ENCODE peak calls at places on chromosome 18, in five cellular contexts. V, E, J, U and W are unnamed samples.

GRCh38 chr18:76494541-76495403 is at the start of gene ZNF516:
- DNase-seq in V (peak; percentile 58), E (no peak), J (no peak), U (peak; percentile 43), W (no peak)

GRCh38 chr18:10225300-10225699 is 229.1 kb upstream of the APCDD1 start:
- DNase-seq in V (no peak), E (no peak), J (no peak), U (no peak), W (no peak)

GRCh38 chr18:24860978-24861680 is 400.7 kb downstream of the HRH4 start:
- DNase-seq in V (no peak), E (no peak), J (no peak), U (no peak), W (no peak)

GRCh38 chr18:57210711-57211411 is 64.0 kb downstream of the BOD1L2 start:
- DNase-seq in V (no peak), E (no peak), J (peak; percentile 15), U (no peak), W (no peak)

GRCh38 chr18:25921677-25922421 is 168.6 kb downstream of the SS18 start:
- DNase-seq in V (peak; percentile 71), E (peak; percentile 10), J (peak; percentile 63), U (peak; percentile 55), W (peak; percentile 29)

GRCh38 chr18:8229786-8230185 is 379.5 kb upstream of the RAB12 start:
- DNase-seq in V (no peak), E (no peak), J (no peak), U (no peak), W (no peak)

GRCh38 chr18:24983566-24983965 is 368.4 kb downstream of the ZNF521 start:
- DNase-seq in V (no peak), E (no peak), J (no peak), U (no peak), W (no peak)

GRCh38 chr18:13611058-13611615 is 115.2 kb downstream of the FAM210A start:
- DNase-seq in V (peak; percentile 41), E (no peak), J (no peak), U (no peak), W (peak; percentile 52)

GRCh38 chr18:73715228-73715670 is 432.4 kb downstream of the FBXO15 start:
- DNase-seq in V (no peak), E (no peak), J (no peak), U (no peak), W (no peak)